ENCODE peak calls at places on chromosome 1, in nine cellular contexts. T is sciatic nerve, R is lower leg skin, C is D721Med, F is tibial artery, S is IMR-90, Q is endothelial cell of umbilical vein, P is mucosa of gallbladder, U is cardiac fibroblast. D is an unnamed sample.

GRCh38 chr1:62912028-62912638 is 128.2 kb downstream of the ATG4C start:
- DNase-seq in T (no peak), R (no peak), C (no peak), F (no peak), S (peak), Q (peak), P (no peak), U (peak), D (peak)

GRCh38 chr1:23957096-23957495 is 2.5 kb upstream of the PNRC2 start:
- DNase-seq in T (no peak), R (no peak), C (no peak), F (no peak), S (no peak), Q (no peak), P (peak), U (no peak), D (no peak)

GRCh38 chr1:176996455-176997090 is 167.9 kb downstream of the ASTN1 start:
- DNase-seq in T (no peak), R (no peak), C (no peak), F (no peak), S (no peak), Q (no peak), P (no peak), U (no peak), D (no peak)

GRCh38 chr1:68218485-68218884 is 13.8 kb downstream of the WLS start:
- DNase-seq in T (no peak), R (no peak), C (no peak), F (no peak), S (no peak), Q (no peak), P (no peak), U (no peak), D (no peak)

GRCh38 chr1:6425671-6426070 is 1.1 kb downstream of the ESPN start:
- DNase-seq in T (no peak), R (no peak), C (no peak), F (no peak), S (no peak), Q (no peak), P (no peak), U (no peak), D (no peak)

GRCh38 chr1:234315588-234315987 is 57.7 kb upstream of the COA6 start:
- DNase-seq in T (no peak), R (no peak), C (no peak), F (no peak), S (no peak), Q (no peak), P (no peak), U (no peak), D (no peak)

GRCh38 chr1:108661030-108661609 is at the start of gene HENMT1:
- DNase-seq in T (peak), R (peak), C (no peak), F (peak), S (peak), Q (peak), P (peak), U (peak), D (peak)

GRCh38 chr1:31581821-31582810 is 5.8 kb downstream of the TINAGL1 start:
- DNase-seq in T (no peak), R (no peak), C (no peak), F (no peak), S (no peak), Q (no peak), P (no peak), U (peak), D (no peak)

GRCh38 chr1:157352216-157352615 is 200.1 kb downstream of the FCRL5 start:
- DNase-seq in T (no peak), R (no peak), C (no peak), F (no peak), S (no peak), Q (no peak), P (no peak), U (no peak), D (no peak)

GRCh38 chr1:165431079-165431478 is 13.8 kb downstream of the RXRG start:
- DNase-seq in T (no peak), R (no peak), C (no peak), F (no peak), S (no peak), Q (no peak), P (no peak), U (no peak), D (no peak)

GRCh38 chr1:173122344-173122880 is 71.7 kb upstream of the TNFSF18 start:
- DNase-seq in T (no peak), R (no peak), C (no peak), F (no peak), S (peak), Q (peak), P (no peak), U (peak), D (no peak)

GRCh38 chr1:150650193-150650592 is 20.8 kb upstream of the ENSA start:
- DNase-seq in T (no peak), R (no peak), C (no peak), F (no peak), S (peak), Q (no peak), P (no peak), U (peak), D (peak)

D was measured in brain microvascular endothelial cell.